ENCODE peak calls at places on chromosomes 11 and 22, in four cellular contexts. T is K562, D is mucosa of descending colon, L is heart right ventricle. P is an unnamed sample.

GRCh38 chr11:12397953-12398352 is 20.6 kb downstream of the PARVA start:
- DNase-seq in L (peak; percentile 62), D (peak; percentile 17), T (no peak), P (no peak)

GRCh38 chr11:78259777-78260470 is 71.2 kb downstream of the USP35 start:
- DNase-seq in L (no peak), D (no peak), T (peak; percentile 37), P (no peak)

GRCh38 chr11:79174045-79175008 is 266.5 kb downstream of the TENM4 start:
- DNase-seq in D (no peak), T (no peak), L (no peak), P (no peak)

GRCh38 chr11:133149698-133150097 is 382.6 kb downstream of the OPCML start:
- DNase-seq in L (no peak), T (no peak), D (no peak), P (no peak)

GRCh38 chr11:78150754-78151153 is 11.3 kb upstream of the ALG8 start:
- DNase-seq in D (no peak), L (no peak), T (no peak), P (no peak)

GRCh38 chr22:23837496-23837859 is 1.3 kb downstream of the DERL3 start:
- DNase-seq in D (no peak), L (no peak), T (no peak), P (no peak)

GRCh38 chr22:39214383-39215069 is 30.3 kb downstream of the PDGFB start:
- DNase-seq in T (no peak), D (no peak), L (no peak), P (peak; percentile 60)

GRCh38 chr11:125257185-125257584 is 92.6 kb downstream of the PKNOX2 start:
- DNase-seq in D (no peak), L (no peak), T (peak; percentile 29), P (no peak)

GRCh38 chr11:371716-372590 is 2.7 kb downstream of the B4GALNT4 start:
- DNase-seq in T (no peak), D (no peak), L (no peak), P (no peak)

GRCh38 chr11:48083427-48083826 is 103.1 kb downstream of the PTPRJ start:
- DNase-seq in L (no peak), T (no peak), D (no peak), P (no peak)

GRCh38 chr22:50141891-50142363 is 28.6 kb upstream of the PANX2 start:
- DNase-seq in D (no peak), L (no peak), T (no peak), P (no peak)

GRCh38 chr11:46120711-46121327 is 435 bp downstream of the PHF21A start:
- DNase-seq in D (peak; percentile 63), T (peak; percentile 34), L (peak; percentile 58), P (peak; percentile 67)

GRCh38 chr22:23749747-23750373 is 1.1 kb downstream of the ZNF70 start:
- DNase-seq in L (no peak), T (no peak), D (no peak), P (no peak)

GRCh38 chr22:21942407-21942895 is 10.2 kb downstream of the PPM1F start:
- DNase-seq in L (peak; percentile 90), T (no peak), D (peak; percentile 29), P (peak; percentile 35)

GRCh38 chr11:121575250-121575962 is 122.6 kb upstream of the SORL1-AS1 start:
- DNase-seq in D (peak; percentile 31), L (peak; percentile 52), T (no peak), P (peak; percentile 82)

GRCh38 chr11:57646221-57646620 is 3.5 kb downstream of the YPEL4 start:
- DNase-seq in L (peak; percentile 23), D (no peak), T (no peak), P (no peak)

GRCh38 chr11:57647960-57648776 is 1.5 kb downstream of the YPEL4 start:
- DNase-seq in D (no peak), L (no peak), T (peak; percentile 89), P (no peak)

GRCh38 chr11:57646756-57647303 is 2.9 kb downstream of the YPEL4 start:
- DNase-seq in D (no peak), T (no peak), L (no peak), P (no peak)

GRCh38 chr11:57645716-57646085 is 4.0 kb downstream of the YPEL4 start:
- DNase-seq in T (no peak), L (no peak), D (no peak), P (no peak)

DNA sequence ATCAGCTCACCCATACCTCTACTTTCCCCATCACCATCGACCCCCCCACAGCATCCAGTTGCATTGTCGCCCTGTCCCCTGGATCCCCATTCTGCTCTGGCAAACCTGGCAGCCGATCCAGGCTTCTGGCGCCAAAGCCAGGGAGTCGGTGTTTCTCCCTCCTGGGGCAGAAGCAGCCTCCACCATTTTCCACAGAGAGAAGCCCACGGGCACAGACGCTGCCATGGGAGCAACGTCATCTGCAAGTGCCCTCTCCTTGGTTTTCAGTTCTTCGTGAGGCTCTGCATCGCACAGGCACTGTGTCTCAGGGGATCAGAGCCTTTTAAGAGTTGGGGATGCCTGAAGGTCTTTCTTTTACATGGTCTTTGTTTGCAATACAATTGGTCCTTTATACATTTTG is 2.3 kb downstream of the YPEL4 start:
- DNase-seq in D (no peak), T (no peak), L (no peak), P (no peak)
- H3K4me1 ChIP-seq in D (no peaks in the 10 kb centered on the region), T (peaks cover 35% of the 10 kb centered on the region), L (peaks cover 32% of the 10 kb centered on the region), P (peaks cover 43% of the 10 kb centered on the region)

GRCh38 chr11:66729447-66729846 is 431 bp upstream of the SPTBN2 start:
- DNase-seq in D (no peak), T (no peak), L (no peak), P (no peak)

GRCh38 chr11:66727883-66728759 is 895 bp downstream of the SPTBN2 start:
- DNase-seq in L (no peak), D (no peak), T (peak; percentile 71), P (no peak)

GRCh38 chr11:66725646-66726045 is 3.4 kb downstream of the SPTBN2 start:
- DNase-seq in L (no peak), D (no peak), T (no peak), P (no peak)

GRCh38 chr11:66727282-66727882 is 1.6 kb downstream of the SPTBN2 start:
- DNase-seq in D (no peak), L (no peak), T (peak; percentile 60), P (no peak)

GRCh38 chr11:66728760-66729385 is at the start of gene SPTBN2:
- DNase-seq in T (peak; percentile 77), L (no peak), D (no peak), P (no peak)
- H3K4me3 ChIP-seq in T (peak within 1 kb of the TSS; percentile 48), L (peak within 1 kb of the TSS; percentile 50), D (no peak within 1 kb of the TSS), P (peak within 1 kb of the TSS; percentile 67)

GRCh38 chr11:64996710-64997380 is at the start of gene BATF2:
- DNase-seq in T (peak; percentile 90), L (peak; percentile 82), D (peak; percentile 92), P (peak; percentile 28)
- TF ChIP-seq CTCF in T (peak; percentile 80), L (peak; percentile 60), D (peak; percentile 22), P (peak; percentile 24)

DNA sequence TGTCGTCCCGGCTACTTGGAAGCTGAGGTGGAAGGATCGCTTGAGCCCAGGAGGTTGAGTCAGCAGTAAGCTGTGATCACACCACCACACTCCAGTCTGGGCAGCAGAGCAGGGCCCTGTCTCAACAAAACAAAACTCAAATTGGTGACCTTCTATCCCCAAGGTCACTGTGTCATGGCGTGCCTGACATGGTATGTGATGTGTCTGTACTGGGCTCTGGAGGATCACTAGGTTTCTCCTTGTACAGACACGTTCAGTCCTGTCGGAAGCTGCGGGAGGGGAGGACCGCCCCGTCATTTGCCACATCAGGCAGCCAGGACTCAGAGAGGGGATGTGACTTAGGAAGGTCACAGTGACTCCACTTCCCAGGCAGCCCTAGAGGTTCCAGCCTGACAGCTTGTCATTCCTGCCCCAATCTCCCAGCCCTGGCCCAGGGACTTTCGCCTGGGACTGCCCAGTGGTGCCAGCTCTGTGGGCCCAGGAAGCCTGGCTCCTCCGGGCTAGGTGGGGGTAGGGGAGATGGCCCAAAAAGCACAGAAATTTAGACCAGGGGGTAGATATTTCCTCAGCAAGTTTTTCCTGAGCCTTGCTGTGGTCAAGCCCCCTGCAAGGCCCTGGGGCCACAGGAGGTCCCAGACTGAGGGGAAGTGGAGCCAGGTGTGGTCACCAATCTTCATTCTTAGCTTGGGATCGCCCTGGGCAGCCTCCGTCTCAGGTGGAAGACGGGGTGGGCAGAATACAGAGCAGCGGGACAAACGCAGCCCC is 53.2 kb downstream of the TRIOBP start:
- DNase-seq in T (no peak), D (no peak), L (no peak), P (no peak)
- H3K4me1 ChIP-seq in T (peaks cover 18% of the 10 kb centered on the region), D (peaks cover 44% of the 10 kb centered on the region), L (peaks cover 84% of the 10 kb centered on the region), P (peaks cover 47% of the 10 kb centered on the region)

GRCh38 chr11:27347361-27347760 is 15.7 kb downstream of the CCDC34 start:
- DNase-seq in L (no peak), D (no peak), T (no peak), P (no peak)
- H3K4me3 ChIP-seq in L (no peak overlapping the region), D (no peak overlapping the region), T (no peak overlapping the region), P (no peak overlapping the region)

GRCh38 chr22:19360300-19360792 is 68.8 kb upstream of the CLTCL1 start:
- DNase-seq in L (no peak), T (no peak), D (no peak), P (peak; percentile 33)
- TF ChIP-seq CTCF in L (no peak), T (peak; percentile 52), D (no peak), P (no peak)

GRCh38 chr11:123183391-123184099 is 11.5 kb downstream of the CLMP start:
- DNase-seq in D (no peak), T (no peak), L (no peak), P (no peak)
- H3K4me1 ChIP-seq in D (no peaks in the 10 kb centered on the region), T (no peaks in the 10 kb centered on the region), L (no peaks in the 10 kb centered on the region), P (peaks cover 63% of the 10 kb centered on the region)